ENCODE peak calls at places on chromosomes 13 and 19, in four cellular contexts. One of them, this sample, is unnamed.

GRCh38 chr13:48497669-48498068 is 35.2 kb downstream of the RCBTB2 start:
- DNase-seq in stomach: no peak
- DNase-seq in keratinocyte: no peak
- DNase-seq in ecto neural progenitor cell: no peak
- DNase-seq in this sample: no peak

GRCh38 chr13:44218501-44219240 is 155.0 kb upstream of the SERP2 start:
- DNase-seq in stomach: peak; percentile 89
- DNase-seq in keratinocyte: no peak
- DNase-seq in ecto neural progenitor cell: no peak
- DNase-seq in this sample: no peak

GRCh38 chr19:15412832-15413231 is 6.0 kb downstream of the AKAP8L start:
- DNase-seq in stomach: no peak
- DNase-seq in keratinocyte: no peak
- DNase-seq in ecto neural progenitor cell: no peak
- DNase-seq in this sample: no peak

GRCh38 chr13:20161275-20161950 is 561 bp upstream of the GJA3 start:
- DNase-seq in stomach: no peak
- DNase-seq in keratinocyte: no peak
- DNase-seq in ecto neural progenitor cell: no peak
- DNase-seq in this sample: no peak

GRCh38 chr19:1774999-1775772 is 21.9 kb downstream of the ONECUT3 start:
- DNase-seq in stomach: no peak
- DNase-seq in keratinocyte: no peak
- DNase-seq in ecto neural progenitor cell: no peak
- DNase-seq in this sample: no peak

GRCh38 chr19:18427080-18427751 is 8.0 kb downstream of the SSBP4 start:
- DNase-seq in stomach: no peak
- DNase-seq in keratinocyte: no peak
- DNase-seq in ecto neural progenitor cell: no peak
- DNase-seq in this sample: no peak

GRCh38 chr13:49836516-49836915 is 44.0 kb upstream of the KPNA3 start:
- DNase-seq in stomach: no peak
- DNase-seq in keratinocyte: no peak
- DNase-seq in ecto neural progenitor cell: peak; percentile 70
- DNase-seq in this sample: peak; percentile 25

GRCh38 chr13:113552786-113553540 is 31.6 kb upstream of the TFDP1 start:
- DNase-seq in stomach: peak; percentile 7
- DNase-seq in keratinocyte: no peak
- DNase-seq in ecto neural progenitor cell: no peak
- DNase-seq in this sample: no peak

GRCh38 chr19:56660381-56661105 is 11.0 kb downstream of the ZNF835 start:
- DNase-seq in stomach: no peak
- DNase-seq in keratinocyte: no peak
- DNase-seq in ecto neural progenitor cell: no peak
- DNase-seq in this sample: peak; percentile 70

GRCh38 chr13:24063281-24063851 is 97.2 kb upstream of the SPATA13 start:
- DNase-seq in stomach: no peak
- DNase-seq in keratinocyte: no peak
- DNase-seq in ecto neural progenitor cell: no peak
- DNase-seq in this sample: no peak

GRCh38 chr19:18833849-18834643 is 2.3 kb downstream of the UPF1 start:
- DNase-seq in stomach: no peak
- DNase-seq in keratinocyte: no peak
- DNase-seq in ecto neural progenitor cell: no peak
- DNase-seq in this sample: peak; percentile 16

GRCh38 chr19:11375143-11375948 is 880 bp downstream of the SWSAP1 start:
- DNase-seq in stomach: peak; percentile 59
- DNase-seq in keratinocyte: no peak
- DNase-seq in ecto neural progenitor cell: peak; percentile 64
- DNase-seq in this sample: no peak

GRCh38 chr19:50493171-50493570 is 16.5 kb upstream of the GARIN5A start:
- DNase-seq in stomach: no peak
- DNase-seq in keratinocyte: no peak
- DNase-seq in ecto neural progenitor cell: no peak
- DNase-seq in this sample: no peak

GRCh38 chr13:35723061-35723461 is 246.6 kb upstream of the MAB21L1 start:
- DNase-seq in stomach: no peak
- DNase-seq in keratinocyte: no peak
- DNase-seq in ecto neural progenitor cell: no peak
- DNase-seq in this sample: no peak

GRCh38 chr13:34667356-34668218 is 274.5 kb upstream of the NBEA start:
- DNase-seq in stomach: no peak
- DNase-seq in keratinocyte: no peak
- DNase-seq in ecto neural progenitor cell: no peak
- DNase-seq in this sample: no peak

GRCh38 chr13:101489635-101490034 is 37.2 kb downstream of the ITGBL1 start:
- DNase-seq in stomach: no peak
- DNase-seq in keratinocyte: no peak
- DNase-seq in ecto neural progenitor cell: no peak
- DNase-seq in this sample: no peak

GRCh38 chr19:48396871-48397176 is 3.4 kb downstream of the GRIN2D start:
- DNase-seq in stomach: no peak
- DNase-seq in keratinocyte: no peak
- DNase-seq in ecto neural progenitor cell: no peak
- DNase-seq in this sample: no peak

GRCh38 chr13:26785845-26786630 is 25.5 kb upstream of the GPR12 start:
- DNase-seq in stomach: peak; percentile 28
- DNase-seq in keratinocyte: no peak
- DNase-seq in ecto neural progenitor cell: no peak
- DNase-seq in this sample: no peak

GRCh38 chr13:70798385-70798784 is 690.1 kb upstream of the KLHL1 start:
- DNase-seq in stomach: no peak
- DNase-seq in keratinocyte: no peak
- DNase-seq in ecto neural progenitor cell: no peak
- DNase-seq in this sample: no peak

GRCh38 chr13:25836709-25837316 is 215.0 kb downstream of the SHISA2 start:
- DNase-seq in stomach: no peak
- DNase-seq in keratinocyte: peak; percentile 66
- DNase-seq in ecto neural progenitor cell: no peak
- DNase-seq in this sample: no peak

GRCh38 chr19:43534811-43535761 is 2.1 kb downstream of the ZNF575 start:
- DNase-seq in stomach: peak; percentile 68
- DNase-seq in keratinocyte: no peak
- DNase-seq in ecto neural progenitor cell: peak; percentile 82
- DNase-seq in this sample: peak; percentile 72

GRCh38 chr19:46892252-46893179 is 31.7 kb downstream of the ARHGAP35 start:
- DNase-seq in stomach: no peak
- DNase-seq in keratinocyte: no peak
- DNase-seq in ecto neural progenitor cell: no peak
- DNase-seq in this sample: no peak

GRCh38 chr13:50468849-50469669 is 374.4 kb downstream of the DLEU7 start:
- DNase-seq in stomach: no peak
- DNase-seq in keratinocyte: no peak
- DNase-seq in ecto neural progenitor cell: no peak
- DNase-seq in this sample: no peak

GRCh38 chr19:18119243-18120105 is 21.9 kb downstream of the MAST3 start:
- DNase-seq in stomach: no peak
- DNase-seq in keratinocyte: no peak
- DNase-seq in ecto neural progenitor cell: no peak
- DNase-seq in this sample: no peak

GRCh38 chr13:114212096-114212495 is 22.6 kb upstream of the CDC16 start:
- DNase-seq in stomach: no peak
- DNase-seq in keratinocyte: no peak
- DNase-seq in ecto neural progenitor cell: no peak
- DNase-seq in this sample: no peak

GRCh38 chr19:54024660-54025059 is 33.2 kb downstream of the CACNG6 start:
- DNase-seq in stomach: no peak
- DNase-seq in keratinocyte: no peak
- DNase-seq in ecto neural progenitor cell: no peak
- DNase-seq in this sample: no peak

GRCh38 chr13:74210693-74211393 is 76.6 kb upstream of the KLF12 start:
- DNase-seq in stomach: peak; percentile 68
- DNase-seq in keratinocyte: peak; percentile 64
- DNase-seq in ecto neural progenitor cell: no peak
- DNase-seq in this sample: no peak

GRCh38 chr19:4969772-4970531 is 1.0 kb downstream of the KDM4B start:
- DNase-seq in stomach: no peak
- DNase-seq in keratinocyte: no peak
- DNase-seq in ecto neural progenitor cell: peak; percentile 58
- DNase-seq in this sample: no peak

GRCh38 chr13:45296259-45296658 is 44.7 kb downstream of the TPT1 start:
- DNase-seq in stomach: no peak
- DNase-seq in keratinocyte: no peak
- DNase-seq in ecto neural progenitor cell: no peak
- DNase-seq in this sample: no peak

GRCh38 chr19:17353386-17353785 is 16.0 kb downstream of the GTPBP3 start:
- DNase-seq in stomach: no peak
- DNase-seq in keratinocyte: no peak
- DNase-seq in ecto neural progenitor cell: no peak
- DNase-seq in this sample: no peak

GRCh38 chr19:45556835-45557234 is 27.8 kb downstream of the OPA3 start:
- DNase-seq in stomach: no peak
- DNase-seq in keratinocyte: no peak
- DNase-seq in ecto neural progenitor cell: no peak
- DNase-seq in this sample: no peak

GRCh38 chr19:3067549-3067948 is 5.3 kb upstream of the TLE5 start:
- DNase-seq in stomach: no peak
- DNase-seq in keratinocyte: no peak
- DNase-seq in ecto neural progenitor cell: no peak
- DNase-seq in this sample: peak; percentile 6

GRCh38 chr13:59178344-59178743 is 985.4 kb downstream of the DIAPH3 start:
- DNase-seq in stomach: no peak
- DNase-seq in keratinocyte: no peak
- DNase-seq in ecto neural progenitor cell: no peak
- DNase-seq in this sample: peak; percentile 3

GRCh38 chr19:47564081-47564480 is 8.9 kb downstream of the ZNF541 start:
- DNase-seq in stomach: peak; percentile 46
- DNase-seq in keratinocyte: no peak
- DNase-seq in ecto neural progenitor cell: no peak
- DNase-seq in this sample: no peak

GRCh38 chr13:73109969-73110368 is 51.2 kb downstream of the KLF5 start:
- DNase-seq in stomach: no peak
- DNase-seq in keratinocyte: no peak
- DNase-seq in ecto neural progenitor cell: no peak
- DNase-seq in this sample: no peak

GRCh38 chr19:11673608-11674041 is 65.1 kb downstream of the ZNF823 start:
- DNase-seq in stomach: peak; percentile 69
- DNase-seq in keratinocyte: no peak
- DNase-seq in ecto neural progenitor cell: peak; percentile 85
- DNase-seq in this sample: peak; percentile 65

GRCh38 chr19:17097593-17098126 is 22.1 kb downstream of the MYO9B start:
- DNase-seq in stomach: no peak
- DNase-seq in keratinocyte: no peak
- DNase-seq in ecto neural progenitor cell: no peak
- DNase-seq in this sample: no peak